ENCODE peak calls at places on chromosomes 6 and 20, in four cellular contexts. Z, L, W and D are unnamed samples.

GRCh38 chr6:127301199-127301700 is 34.6 kb downstream of the RNF146 start:
- DNase-seq in W (no peak), Z (no peak), L (no peak), D (no peak)

GRCh38 chr6:150229775-150230561 is 87.1 kb downstream of the PPP1R14C start:
- DNase-seq in Z (no peak), W (no peak), L (no peak), D (no peak)

GRCh38 chr6:36930483-36930882 is 24.1 kb upstream of the PI16 start:
- DNase-seq in W (no peak), Z (no peak), L (no peak), D (no peak)

GRCh38 chr20:59948828-59949720 is 8.9 kb downstream of the FAM217B start:
- DNase-seq in L (no peak), W (peak), Z (peak), D (no peak)

GRCh38 chr6:159052720-159053119 is 7.9 kb upstream of the TAGAP start:
- DNase-seq in W (no peak), Z (no peak), L (peak), D (no peak)

GRCh38 chr6:123393333-123393732 is 243.4 kb downstream of the TRDN start:
- DNase-seq in W (no peak), L (no peak), Z (peak), D (no peak)

GRCh38 chr6:138517635-138518034 is 18.3 kb upstream of the NHSL1 start:
- DNase-seq in L (peak), W (peak), Z (peak), D (no peak)

GRCh38 chr6:154721460-154721859 is 11.8 kb upstream of the SCAF8 start:
- DNase-seq in Z (no peak), L (no peak), W (no peak), D (no peak)

GRCh38 chr6:17156112-17156921 is 54.5 kb downstream of the STMND1 start:
- DNase-seq in W (peak), L (peak), Z (peak), D (peak)

GRCh38 chr20:1648101-1648500 is 9.5 kb downstream of the SIRPG start:
- DNase-seq in Z (no peak), W (no peak), L (peak), D (no peak)

GRCh38 chr20:64106981-64107735 is at the start of gene NPBWR2:
- DNase-seq in Z (no peak), L (peak), W (no peak), D (no peak)

GRCh38 chr20:36493013-36493800 is 48.1 kb upstream of the MYL9 start:
- DNase-seq in L (peak), W (peak), Z (no peak), D (no peak)

GRCh38 chr6:100851819-100852218 is 29.3 kb downstream of the ASCC3 start:
- DNase-seq in W (no peak), L (peak), Z (no peak), D (no peak)

GRCh38 chr6:113481441-113481840 is 375.7 kb upstream of the MARCKS start:
- DNase-seq in W (no peak), Z (no peak), L (no peak), D (no peak)

GRCh38 chr6:45651301-45651700 is 273.6 kb upstream of the SUPT3H start:
- DNase-seq in W (no peak), Z (no peak), L (no peak), D (no peak)

GRCh38 chr6:69693749-69694148 is 103.1 kb downstream of the LMBRD1 start:
- DNase-seq in W (no peak), L (no peak), Z (no peak), D (no peak)

GRCh38 chr6:56581561-56581960 is 61.1 kb downstream of the DST start:
- DNase-seq in Z (no peak), W (no peak), L (no peak), D (no peak)

GRCh38 chr20:47332381-47333206 is 23.9 kb downstream of the ZMYND8 start:
- DNase-seq in L (no peak), Z (no peak), W (no peak), D (no peak)

GRCh38 chr20:47336013-47336754 is 20.3 kb downstream of the ZMYND8 start:
- DNase-seq in Z (no peak), W (no peak), L (no peak), D (no peak)

GRCh38 chr20:47335251-47336012 is 21.1 kb downstream of the ZMYND8 start:
- DNase-seq in Z (no peak), W (no peak), L (no peak), D (no peak)

GRCh38 chr20:47330933-47331708 is 25.4 kb downstream of the ZMYND8 start:
- DNase-seq in L (no peak), W (no peak), Z (no peak), D (no peak)

DNA sequence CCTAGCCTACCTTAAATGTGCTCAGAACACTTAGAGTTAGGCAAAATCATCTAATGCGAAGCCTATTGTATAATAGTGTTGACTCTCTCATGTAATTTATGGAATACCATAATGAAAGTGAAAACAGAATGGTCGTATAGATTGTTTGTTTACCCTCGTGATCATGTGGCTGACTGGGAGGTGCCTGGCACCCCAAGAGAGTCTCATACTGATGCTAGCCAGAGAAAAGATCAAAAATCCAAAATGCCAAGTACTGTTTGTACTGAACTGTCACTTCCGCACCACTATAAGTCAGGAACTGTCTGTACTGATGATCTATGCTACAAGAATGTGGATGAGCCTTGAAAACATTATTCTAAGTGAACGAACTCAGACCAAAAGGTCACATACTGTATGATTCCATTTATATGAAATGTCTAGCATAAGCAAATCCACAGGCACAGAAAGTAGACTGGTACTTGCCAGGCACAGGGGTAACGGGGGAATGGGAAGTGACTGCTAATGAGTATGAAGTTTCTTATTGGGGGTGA is 22.4 kb downstream of the ZMYND8 start:
- DNase-seq in W (no peak), Z (peak), L (no peak), D (no peak)
- TF ChIP-seq TCF12 in W (peak), Z (no peak), L (no peak), D (no peak)

GRCh38 chr6:170062209-170062903 is 228.5 kb downstream of the DLL1 start:
- DNase-seq in Z (no peak), L (peak), W (no peak), D (no peak)
- TF ChIP-seq TCF12 in Z (no peak), L (no peak), W (no peak), D (no peak)

GRCh38 chr20:3405139-3405538 is 2.3 kb downstream of the DNAAF9 start:
- DNase-seq in Z (no peak), W (no peak), L (no peak), D (no peak)

GRCh38 chr20:3408251-3408637 is 775 bp upstream of the DNAAF9 start:
- DNase-seq in Z (no peak), L (no peak), W (no peak), D (no peak)

GRCh38 chr20:3407426-3408250 is at the start of gene DNAAF9:
- DNase-seq in Z (peak), L (peak), W (peak), D (no peak)

GRCh38 chr20:3405696-3406358 is 1.6 kb downstream of the DNAAF9 start:
- DNase-seq in W (no peak), Z (peak), L (no peak), D (no peak)

GRCh38 chr20:3406481-3407425 is 716 bp downstream of the DNAAF9 start:
- DNase-seq in Z (peak), L (peak), W (peak), D (no peak)
- TF ChIP-seq TCF12 in Z (no peak), L (no peak), W (no peak), D (no peak)

GRCh38 chr20:45427236-45428149 is 11.6 kb downstream of the PIGT start:
- DNase-seq in L (no peak), W (peak), Z (no peak), D (no peak)

GRCh38 chr20:45432294-45432693 is 16.4 kb downstream of the PIGT start:
- DNase-seq in L (no peak), W (no peak), Z (no peak), D (peak)

GRCh38 chr20:45429618-45430017 is 13.7 kb downstream of the PIGT start:
- DNase-seq in Z (no peak), L (no peak), W (no peak), D (no peak)

GRCh38 chr20:45436732-45437485 is 21.0 kb downstream of the PIGT start:
- DNase-seq in L (peak), Z (peak), W (peak), D (no peak)

GRCh38 chr20:45433316-45433715 is 17.4 kb downstream of the PIGT start:
- DNase-seq in L (no peak), W (no peak), Z (no peak), D (no peak)
- TF ChIP-seq TCF12 in L (no peak), W (no peak), Z (no peak), D (no peak)

DNA sequence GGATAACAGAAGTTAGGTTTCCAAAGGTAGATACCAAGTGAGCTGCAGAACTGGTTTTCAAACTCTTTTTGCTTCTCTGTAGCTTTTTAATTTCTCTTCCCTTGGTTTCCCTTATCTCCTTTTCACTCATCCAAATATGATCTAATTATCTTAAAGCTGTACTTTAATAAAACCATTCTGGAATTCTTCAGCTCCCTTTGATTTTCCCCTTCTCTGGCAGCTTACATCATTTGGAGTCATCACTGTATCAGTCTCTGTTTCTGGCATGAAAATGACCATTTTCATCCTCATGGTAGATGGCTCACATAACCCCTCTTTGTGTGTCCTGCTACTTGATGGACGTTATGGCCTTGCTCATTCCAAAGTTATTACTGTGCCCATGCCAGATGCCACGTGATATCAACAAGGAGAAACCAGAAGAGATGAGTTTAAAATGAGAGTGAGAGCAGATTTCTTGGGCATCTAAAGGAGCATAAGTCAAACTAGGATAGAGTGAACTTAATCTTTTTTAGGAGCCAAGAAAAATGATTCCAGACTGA is 620.2 kb downstream of the QKI start:
- DNase-seq in W (no peak), L (no peak), Z (no peak), D (no peak)
- TF ChIP-seq TCF12 in W (no peak), L (no peak), Z (no peak), D (no peak)

DNA sequence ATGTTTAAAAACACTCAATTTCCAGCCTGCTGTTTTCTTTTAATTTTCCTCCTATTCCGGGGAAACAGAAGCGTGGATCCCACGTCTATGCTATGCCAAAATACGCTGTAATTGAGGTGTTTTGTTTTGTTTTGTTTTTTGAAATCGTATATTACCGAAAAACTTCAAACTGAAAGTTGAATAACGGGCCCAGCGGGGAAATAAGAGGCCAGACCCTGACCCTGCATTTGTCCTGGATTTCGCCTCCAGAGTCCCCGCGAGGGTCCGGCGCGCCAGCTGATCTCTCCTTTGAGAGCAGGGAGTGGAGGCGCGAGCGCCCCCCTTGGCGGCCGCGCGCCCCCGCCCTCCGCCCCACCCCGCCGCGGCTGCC is 335 bp upstream of the BMP2 start:
- DNase-seq in Z (no peak), L (no peak), W (no peak), D (no peak)
- TF ChIP-seq TCF12 in Z (no peak), L (no peak), W (no peak), D (no peak)

GRCh38 chr6:155813548-155813947 is 357.9 kb upstream of the NOX3 start:
- DNase-seq in L (no peak), W (no peak), Z (no peak), D (no peak)
- TF ChIP-seq TCF12 in L (no peak), W (no peak), Z (no peak), D (no peak)

GRCh38 chr20:61331542-61331941 is 79.5 kb downstream of the CDH4 start:
- DNase-seq in W (peak), Z (no peak), L (no peak), D (no peak)

GRCh38 chr20:61330441-61330840 is 78.4 kb downstream of the CDH4 start:
- DNase-seq in Z (no peak), L (no peak), W (no peak), D (no peak)

GRCh38 chr20:61332016-61332975 is 80.2 kb downstream of the CDH4 start:
- DNase-seq in L (no peak), W (no peak), Z (no peak), D (no peak)

GRCh38 chr20:61325718-61326117 is 73.7 kb downstream of the CDH4 start:
- DNase-seq in W (no peak), L (no peak), Z (no peak), D (no peak)

DNA sequence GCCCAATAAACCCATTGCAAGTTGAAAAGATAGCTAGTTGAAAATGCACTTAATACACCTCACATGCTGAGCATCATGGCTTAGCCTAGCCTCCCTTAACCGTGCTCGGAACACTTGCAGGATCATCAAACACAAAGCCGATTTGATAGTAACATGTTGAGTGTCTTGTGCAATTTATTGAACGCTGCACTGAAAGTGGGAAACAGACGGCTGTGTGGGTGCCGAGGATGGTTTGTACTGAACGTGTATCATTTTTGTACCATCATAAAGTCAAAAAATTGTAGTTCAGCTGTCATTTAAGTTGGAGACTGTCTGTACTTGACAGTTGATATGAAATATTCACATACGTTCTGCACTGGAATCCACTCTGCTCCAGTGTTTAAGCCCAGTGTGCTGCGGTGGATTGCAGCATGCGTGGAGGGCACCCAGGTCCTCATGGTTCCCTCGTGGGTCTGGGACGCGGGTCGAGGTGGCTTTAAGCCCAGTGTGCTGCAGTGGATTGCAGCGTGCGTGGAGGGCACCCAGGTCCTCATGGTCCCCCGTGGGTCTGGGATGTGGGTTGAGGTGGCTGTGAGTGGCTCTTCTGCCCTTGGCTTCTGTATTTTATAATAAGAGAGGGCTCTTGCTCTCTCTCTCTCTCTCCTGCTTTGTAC is 77.0 kb downstream of the CDH4 start:
- DNase-seq in Z (peak), L (no peak), W (no peak), D (no peak)
- TF ChIP-seq TCF12 in Z (no peak), L (no peak), W (no peak), D (no peak)

GRCh38 chr6:33593414-33593727 is 13.3 kb upstream of the BAK1 start:
- DNase-seq in W (no peak), Z (no peak), L (no peak), D (no peak)

GRCh38 chr6:33592280-33592594 is 12.2 kb upstream of the BAK1 start:
- DNase-seq in Z (no peak), W (no peak), L (no peak), D (no peak)

GRCh38 chr6:33590531-33591198 is 10.6 kb upstream of the BAK1 start:
- DNase-seq in Z (peak), L (peak), W (no peak), D (no peak)

GRCh38 chr6:33591633-33592032 is 11.6 kb upstream of the BAK1 start:
- DNase-seq in W (no peak), L (no peak), Z (no peak), D (no peak)

DNA sequence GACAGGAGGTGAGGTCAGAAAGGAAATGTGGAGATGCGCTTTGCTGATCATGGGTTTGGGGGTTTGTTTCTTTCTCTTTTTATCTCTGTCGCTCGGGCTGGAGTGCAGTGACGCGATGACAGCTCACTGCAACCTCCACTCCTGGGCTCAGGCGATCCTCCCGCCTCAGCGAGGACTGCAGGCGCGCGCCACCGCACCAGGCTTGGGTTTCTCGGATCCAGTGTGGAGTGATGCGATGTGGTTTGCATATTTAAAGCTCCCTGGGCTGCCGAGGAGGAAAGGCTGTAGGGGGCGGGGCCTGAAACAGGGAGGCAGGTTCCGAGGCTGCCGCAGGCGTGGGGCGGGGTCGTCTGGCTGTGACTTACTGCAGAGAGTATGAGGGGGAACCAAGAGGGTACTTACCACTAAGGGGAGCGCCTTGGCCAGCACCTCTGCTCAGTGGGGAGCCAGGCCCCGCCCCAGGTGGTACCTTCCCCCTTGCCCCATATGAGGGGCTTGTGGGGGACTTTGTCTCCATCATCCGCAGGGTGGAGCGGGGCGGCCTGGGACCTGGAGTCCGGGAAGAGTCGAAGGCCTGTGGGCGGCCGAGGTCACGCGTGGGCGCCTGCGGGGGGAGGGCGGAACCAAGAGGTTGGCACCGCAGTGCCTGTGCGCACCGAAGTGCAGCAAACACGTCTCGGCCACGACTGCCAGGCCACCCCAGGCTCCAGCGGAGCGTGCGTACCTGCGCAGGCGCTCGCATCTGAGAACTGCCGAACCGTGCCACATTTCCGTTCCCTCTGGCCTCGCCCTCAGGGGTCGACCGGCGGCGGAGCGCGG is 12.7 kb upstream of the BAK1 start:
- DNase-seq in W (no peak), L (peak), Z (no peak), D (peak)
- TF ChIP-seq TCF12 in W (no peak), L (no peak), Z (no peak), D (no peak)